ENCODE peak calls at places on chromosomes 1 and 21, in seven cellular contexts. Q, O, S, T, E, P and J are unnamed samples. For H3K36me3, the result is how much of the 10 kb centered on the place peaks cover.

GRCh38 chr1:208691012-208691411 is 446.8 kb upstream of the PLXNA2 start:
- DNase-seq in P (no peak), T (no peak), S (no peak), O (no peak), Q (no peak), E (no peak), J (no peak)

GRCh38 chr1:201551877-201552731 is 13.2 kb downstream of the NAV1 start:
- DNase-seq in O (peak), Q (no peak), S (peak), T (no peak), E (no peak), P (no peak), J (peak)

GRCh38 chr1:155030243-155030795 is 3.3 kb downstream of the DCST2 start:
- DNase-seq in O (no peak), P (no peak), T (no peak), E (no peak), S (no peak), Q (no peak), J (no peak)

GRCh38 chr1:117232551-117232950 is 21.8 kb upstream of the VTCN1 start:
- DNase-seq in E (no peak), O (peak), Q (no peak), T (no peak), S (no peak), P (no peak), J (peak)

GRCh38 chr1:187157552-187157951 is 328.8 kb downstream of the PLA2G4A start:
- DNase-seq in P (no peak), Q (no peak), S (no peak), O (peak), T (no peak), E (no peak), J (no peak)

GRCh38 chr1:8217011-8217711 is 100.8 kb upstream of the SLC45A1 start:
- DNase-seq in Q (peak), T (no peak), E (peak), O (peak), S (no peak), P (no peak), J (no peak)

GRCh38 chr1:7406641-7407546 is 364.2 kb upstream of the VAMP3 start:
- DNase-seq in O (no peak), P (no peak), S (no peak), E (no peak), Q (no peak), T (no peak), J (no peak)

GRCh38 chr1:85048296-85049064 is at the start of gene MCOLN3:
- DNase-seq in S (no peak), O (no peak), E (peak), P (peak), Q (peak), T (peak), J (peak)

GRCh38 chr1:239647045-239647444 is 260.7 kb downstream of the CHRM3 start:
- DNase-seq in Q (no peak), O (no peak), E (no peak), T (no peak), S (no peak), P (no peak), J (no peak)

GRCh38 chr1:158049867-158050266 is 56.4 kb downstream of the KIRREL1 start:
- DNase-seq in T (no peak), O (peak), P (no peak), Q (no peak), E (no peak), S (no peak), J (no peak)

GRCh38 chr1:40078512-40079333 is 18.3 kb downstream of the PPT1 start:
- DNase-seq in O (peak), S (peak), Q (peak), E (no peak), P (no peak), T (peak), J (peak)

GRCh38 chr1:231919900-231920299 is 293.3 kb downstream of the DISC1 start:
- DNase-seq in O (no peak), S (no peak), P (no peak), Q (peak), E (no peak), T (no peak), J (no peak)

GRCh38 chr1:181107711-181108110 is 19.2 kb downstream of the IER5 start:
- DNase-seq in Q (no peak), O (no peak), S (no peak), E (no peak), T (no peak), P (no peak), J (no peak)

GRCh38 chr1:44040418-44040817 is 9.2 kb upstream of the SLC6A9 start:
- DNase-seq in Q (no peak), E (no peak), O (no peak), S (no peak), P (no peak), T (no peak), J (no peak)

GRCh38 chr1:114509596-114510234 is 1.3 kb downstream of the TRIM33 start:
- DNase-seq in O (no peak), E (no peak), P (no peak), T (no peak), Q (no peak), S (no peak), J (peak)

GRCh38 chr1:21647431-21648373 is 21.5 kb downstream of the RAP1GAP start:
- DNase-seq in T (peak), O (peak), Q (no peak), E (no peak), P (no peak), S (peak), J (peak)

GRCh38 chr1:53115403-53116306 is 26.8 kb downstream of the SLC1A7 start:
- DNase-seq in P (no peak), T (peak), E (no peak), S (no peak), O (peak), Q (peak), J (no peak)

GRCh38 chr1:171257207-171258052 is 9.1 kb downstream of the FMO1 start:
- DNase-seq in O (peak), T (no peak), E (peak), S (no peak), Q (peak), P (no peak), J (peak)

GRCh38 chr1:30445449-30445848 is 277.9 kb downstream of the MATN1 start:
- DNase-seq in O (no peak), E (peak), Q (no peak), P (no peak), S (no peak), T (no peak), J (no peak)

GRCh38 chr1:159944623-159945455 is 574 bp downstream of the IGSF9 start:
- DNase-seq in T (no peak), Q (no peak), O (no peak), E (no peak), P (no peak), S (no peak), J (no peak)

GRCh38 chr1:222106369-222106768 is 364.5 kb upstream of the DUSP10 start:
- DNase-seq in P (no peak), T (no peak), O (no peak), S (no peak), Q (peak), E (no peak), J (no peak)

GRCh38 chr1:88985692-88986091 is 6.7 kb downstream of the KYAT3 start:
- DNase-seq in E (no peak), P (no peak), T (no peak), Q (no peak), O (no peak), S (no peak), J (peak)

GRCh38 chr21:45880097-45881068 is 101.2 kb upstream of the COL6A1 start:
- DNase-seq in Q (peak), T (peak), O (peak), E (no peak), S (peak), P (peak), J (peak)

GRCh38 chr1:200877839-200878551 is 5.2 kb downstream of the GPR25 start:
- DNase-seq in T (no peak), S (no peak), Q (no peak), O (no peak), E (no peak), P (no peak), J (no peak)

GRCh38 chr1:180228648-180229482 is 1.2 kb upstream of the LHX4 start:
- DNase-seq in P (no peak), Q (no peak), T (no peak), S (no peak), E (no peak), O (no peak), J (no peak)

GRCh38 chr1:24925082-24925779 is 4.8 kb downstream of the RUNX3 start:
- DNase-seq in Q (no peak), O (no peak), S (no peak), T (no peak), E (no peak), P (no peak), J (no peak)
- H3K36me3 ChIP-seq in Q (under half), O (under half), S (under half), T (under half), E (under half), P (under half), J (under half)

GRCh38 chr1:26543444-26543835 is 13.9 kb downstream of the RPS6KA1 start:
- DNase-seq in O (no peak), T (no peak), E (no peak), S (no peak), Q (no peak), P (no peak), J (no peak)

GRCh38 chr1:26540346-26540745 is 10.8 kb downstream of the RPS6KA1 start:
- DNase-seq in T (no peak), O (no peak), Q (no peak), S (no peak), E (no peak), P (no peak), J (no peak)

GRCh38 chr1:26541431-26541815 is 11.9 kb downstream of the RPS6KA1 start:
- DNase-seq in Q (no peak), O (no peak), P (no peak), S (no peak), T (no peak), E (no peak), J (no peak)

GRCh38 chr1:26542781-26543443 is 13.4 kb downstream of the RPS6KA1 start:
- DNase-seq in T (no peak), P (peak), O (no peak), E (no peak), S (no peak), Q (no peak), J (no peak)

GRCh38 chr1:26541816-26542711 is 12.5 kb downstream of the RPS6KA1 start:
- DNase-seq in T (no peak), E (peak), Q (peak), P (peak), S (no peak), O (no peak), J (peak)
- H3K4me3 ChIP-seq in T (no peak), E (no peak), Q (no peak), P (no peak), S (no peak), O (no peak), J (no peak)

DNA sequence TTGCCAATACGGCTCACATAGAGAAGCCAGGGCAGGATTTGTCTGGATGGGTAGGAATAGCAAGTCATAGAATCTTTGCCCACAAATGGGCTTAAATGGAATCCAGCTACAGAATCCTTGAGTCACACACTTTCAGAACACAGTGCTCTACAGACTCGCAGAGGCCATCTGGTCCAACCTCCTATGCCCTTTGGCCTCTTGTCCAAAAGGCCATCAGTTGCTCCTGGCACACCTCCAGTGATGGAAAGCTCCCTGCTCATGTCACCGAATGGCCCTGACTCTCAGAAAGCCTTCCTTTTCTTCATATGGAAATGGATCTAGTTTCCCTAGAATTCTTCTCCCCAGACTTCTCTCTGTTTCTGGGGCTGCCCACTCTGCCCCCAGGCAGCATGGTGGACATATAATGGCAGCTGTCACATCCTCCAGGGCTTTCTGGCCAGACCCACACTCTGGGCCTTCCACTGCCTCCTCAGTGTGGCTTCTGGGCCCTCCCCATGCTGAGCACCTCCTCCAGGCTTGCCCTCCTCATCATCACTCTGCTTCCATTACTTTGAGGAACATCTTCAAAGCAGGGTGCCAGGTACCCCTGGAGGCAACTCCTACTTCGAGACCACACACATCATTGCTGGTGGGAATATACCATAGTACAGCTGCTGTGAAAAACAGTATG is 33.6 kb upstream of the TRABD2B start:
- DNase-seq in T (no peak), P (no peak), Q (no peak), E (no peak), O (no peak), S (no peak), J (no peak)
- H3K36me3 ChIP-seq in T (under half), P (under half), Q (under half), E (under half), O (under half), S (under half), J (under half)

GRCh38 chr1:183732251-183732650 is 72.7 kb upstream of the RGL1 start:
- DNase-seq in E (no peak), T (no peak), P (no peak), S (no peak), Q (no peak), O (no peak), J (no peak)

GRCh38 chr1:183733610-183734219 is 71.2 kb upstream of the RGL1 start:
- DNase-seq in S (no peak), E (no peak), T (no peak), O (no peak), P (no peak), Q (no peak), J (no peak)

GRCh38 chr1:183736391-183736790 is 68.5 kb upstream of the RGL1 start:
- DNase-seq in O (no peak), Q (no peak), P (no peak), E (no peak), S (no peak), T (no peak), J (no peak)

GRCh38 chr1:183734600-183735036 is 70.3 kb upstream of the RGL1 start:
- DNase-seq in S (no peak), E (peak), P (peak), O (peak), Q (no peak), T (peak), J (no peak)

GRCh38 chr1:183735069-183735860 is 69.7 kb upstream of the RGL1 start:
- DNase-seq in E (no peak), S (no peak), T (no peak), O (peak), P (no peak), Q (no peak), J (peak)
- H3K4me3 ChIP-seq in E (no peak), S (no peak), T (no peak), O (peak), P (no peak), Q (no peak), J (no peak)

GRCh38 chr1:35406103-35406502 is 137.6 kb downstream of the ZMYM4 start:
- DNase-seq in E (no peak), P (no peak), O (no peak), S (no peak), T (no peak), Q (no peak), J (peak)

GRCh38 chr1:35398739-35399138 is 130.2 kb downstream of the ZMYM4 start:
- DNase-seq in O (no peak), Q (no peak), P (no peak), T (no peak), E (no peak), S (peak), J (no peak)

GRCh38 chr1:35401072-35401471 is 132.6 kb downstream of the ZMYM4 start:
- DNase-seq in E (no peak), S (no peak), P (no peak), O (no peak), T (no peak), Q (no peak), J (no peak)
- H3K36me3 ChIP-seq in E (under half), S (under half), P (under half), O (under half), T (under half), Q (under half), J (under half)

GRCh38 chr1:58780586-58781452 is 3.0 kb downstream of the JUN start:
- DNase-seq in O (peak), P (no peak), S (no peak), E (no peak), Q (no peak), T (no peak), J (no peak)
- H3K4me3 ChIP-seq in O (peak), P (peak), S (peak), E (peak), Q (peak), T (peak), J (peak)